ENCODE peak calls at places on chromosome 9, in eight cellular contexts. A, I, N, L, K, H, Y and D are unnamed samples.

GRCh38 chr9:99087462-99087861 is 17.5 kb upstream of the TGFBR1 start:
- DNase-seq in H (no peak), K (no peak), L (no peak), N (no peak), I (no peak), Y (no peak), A (no peak), D (no peak)

GRCh38 chr9:38289486-38290275 is 102.8 kb upstream of the ALDH1B1 start:
- DNase-seq in H (no peak), L (no peak), N (no peak), I (no peak), A (no peak), Y (no peak), K (no peak), D (no peak)

GRCh38 chr9:129944501-129945116 is 98.4 kb downstream of the FNBP1 start:
- DNase-seq in N (no peak), A (peak), Y (no peak), H (no peak), I (no peak), L (peak), K (peak), D (no peak)

GRCh38 chr9:20884985-20885593 is 146.4 kb downstream of the HACD4 start:
- DNase-seq in H (no peak), L (peak), K (peak), I (peak), Y (peak), N (peak), A (peak), D (no peak)

GRCh38 chr9:37370968-37371563 is 51.4 kb upstream of the GRHPR start:
- DNase-seq in H (no peak), N (no peak), L (no peak), K (peak), A (no peak), I (no peak), Y (no peak), D (no peak)

GRCh38 chr9:94212091-94212490 is 47.0 kb upstream of the ZNF169 start:
- DNase-seq in I (no peak), N (no peak), L (no peak), Y (no peak), H (no peak), K (no peak), A (no peak), D (no peak)

GRCh38 chr9:21974542-21975409 is 19.4 kb downstream of the CDKN2A start:
- DNase-seq in H (no peak), Y (peak), N (peak), I (peak), A (peak), L (no peak), K (no peak), D (no peak)

GRCh38 chr9:131867611-131868192 is 127.8 kb upstream of the RAPGEF1 start:
- DNase-seq in A (no peak), L (no peak), K (no peak), I (no peak), N (no peak), H (no peak), Y (no peak), D (no peak)

GRCh38 chr9:137297060-137297664 is 4.9 kb downstream of the NRARP start:
- DNase-seq in A (no peak), L (peak), N (no peak), I (no peak), H (no peak), Y (no peak), K (peak), D (no peak)

GRCh38 chr9:137310190-137311052 is 8.3 kb upstream of the NRARP start:
- DNase-seq in Y (no peak), L (no peak), K (no peak), H (no peak), A (no peak), N (no peak), I (no peak), D (no peak)

GRCh38 chr9:129131300-129132145 is 20.3 kb downstream of the PTPA start:
- DNase-seq in N (peak), I (peak), L (peak), A (peak), Y (peak), H (no peak), K (peak), D (no peak)

GRCh38 chr9:107266624-107267369 is 16.3 kb upstream of the RAD23B start:
- DNase-seq in H (no peak), I (no peak), N (no peak), A (no peak), K (no peak), Y (no peak), L (no peak), D (no peak)

GRCh38 chr9:6931913-6932312 is 174.1 kb downstream of the KDM4C start:
- DNase-seq in H (no peak), L (no peak), Y (no peak), K (no peak), I (peak), A (no peak), N (no peak), D (no peak)

GRCh38 chr9:13648676-13649075 is 369.2 kb upstream of the MPDZ start:
- DNase-seq in K (no peak), A (no peak), N (no peak), L (no peak), I (no peak), H (no peak), Y (peak), D (no peak)

GRCh38 chr9:31323726-31324444 is 1060.6 kb upstream of the ACO1 start:
- DNase-seq in L (no peak), Y (no peak), K (peak), I (no peak), A (no peak), N (no peak), H (no peak), D (no peak)

GRCh38 chr9:26324787-26325186 is 567.8 kb downstream of the CAAP1 start:
- DNase-seq in K (no peak), L (no peak), N (no peak), I (no peak), Y (no peak), H (no peak), A (no peak), D (no peak)

GRCh38 chr9:112361602-112362001 is 18.3 kb upstream of the HSDL2 start:
- DNase-seq in L (peak), N (no peak), I (no peak), A (no peak), H (no peak), Y (peak), K (peak), D (no peak)

GRCh38 chr9:114316605-114317230 is 6.2 kb upstream of the ORM1 start:
- DNase-seq in Y (peak), N (no peak), A (no peak), I (no peak), L (no peak), H (no peak), K (no peak), D (no peak)

GRCh38 chr9:113464286-113464660 is 746 bp downstream of the RGS3 start:
- DNase-seq in I (no peak), K (no peak), A (no peak), H (no peak), L (no peak), Y (no peak), N (no peak), D (no peak)

GRCh38 chr9:75891277-75892167 is 1.0 kb downstream of the PCSK5 start:
- DNase-seq in I (peak), H (no peak), L (peak), A (peak), Y (peak), K (no peak), N (no peak), D (no peak)